ENCODE peak calls at places on chromosome 9, in eight cellular contexts. E is substantia nigra, T is LNCaP clone FGC, J is H7, Z is EL, B is left ventricle myocardium inferior, W is posterior vena cava, N is frontal cortex. F is an unnamed sample.

GRCh38 chr9:117860849-117861248 is 156.6 kb downstream of the TLR4 start:
- DNase-seq in Z (no peak), T (no peak), E (no peak), N (no peak), B (no peak), J (no peak), W (no peak), F (peak)

GRCh38 chr9:114300846-114301797 is 21.8 kb upstream of the ORM1 start:
- DNase-seq in T (no peak), E (no peak), B (no peak), Z (no peak), J (peak), W (peak), N (no peak), F (no peak)

GRCh38 chr9:125312411-125312810 is 50.8 kb downstream of the GAPVD1 start:
- DNase-seq in W (no peak), B (no peak), Z (no peak), N (no peak), T (no peak), E (no peak), J (no peak), F (no peak)

GRCh38 chr9:77092536-77092935 is 73.1 kb downstream of the FOXB2 start:
- DNase-seq in W (no peak), N (no peak), E (no peak), Z (peak), T (no peak), J (peak), B (no peak), F (peak)

GRCh38 chr9:127105805-127106492 is 16.5 kb downstream of the ANGPTL2 start:
- DNase-seq in J (no peak), T (no peak), N (no peak), E (no peak), W (no peak), Z (no peak), B (no peak), F (no peak)

GRCh38 chr9:109518621-109519335 is 20.7 kb upstream of the PTPN3 start:
- DNase-seq in B (no peak), W (no peak), N (no peak), E (no peak), T (no peak), J (no peak), Z (no peak), F (no peak)

GRCh38 chr9:122118343-122119165 is 25.4 kb upstream of the TTLL11 start:
- DNase-seq in W (no peak), N (no peak), E (no peak), J (no peak), T (no peak), B (no peak), Z (no peak), F (peak)

GRCh38 chr9:37969130-37969529 is 65.2 kb upstream of the SLC25A51 start:
- DNase-seq in E (no peak), T (no peak), N (no peak), Z (peak), J (no peak), W (peak), B (peak), F (no peak)

GRCh38 chr9:89969156-89969566 is 364.3 kb downstream of the GADD45G start:
- DNase-seq in N (no peak), E (no peak), W (no peak), T (no peak), Z (no peak), B (no peak), J (no peak), F (peak)

GRCh38 chr9:114033397-114034103 is 44.5 kb downstream of the AMBP start:
- DNase-seq in J (peak), T (no peak), E (peak), Z (peak), N (no peak), B (no peak), W (peak), F (peak)

GRCh38 chr9:105114956-105115728 is 129.3 kb upstream of the SLC44A1 start:
- DNase-seq in Z (peak), T (no peak), W (peak), J (no peak), B (peak), N (no peak), E (no peak), F (peak)

GRCh38 chr9:126607086-126607485 is 6.6 kb upstream of the LMX1B start:
- DNase-seq in N (no peak), W (peak), B (no peak), J (peak), Z (no peak), E (no peak), T (no peak), F (no peak)